ENCODE peak calls at places on chromosomes 16 and 17, in eight cellular contexts. O is brain microvascular endothelial cell, M is lower leg skin, C is left ventricle myocardium inferior, Y is upper lobe of right lung, F is spleen, K is fibroblast of lung, T is fibroblast of mammary gland. H is an unnamed sample.

GRCh38 chr16:17578921-17579876 is 108.4 kb upstream of the XYLT1 start:
- DNase-seq in T (peak), O (peak), K (peak), C (no peak), M (peak), Y (no peak), F (no peak), H (peak)

GRCh38 chr16:63982156-63982555 is 1139.7 kb downstream of the CDH11 start:
- DNase-seq in O (no peak), C (no peak), K (no peak), M (no peak), T (no peak), Y (no peak), F (no peak), H (no peak)

GRCh38 chr17:50196036-50196435 is 5.4 kb downstream of the COL1A1 start:
- DNase-seq in T (no peak), K (no peak), Y (no peak), C (no peak), F (no peak), O (no peak), M (no peak), H (peak)

GRCh38 chr17:37492167-37492566 is 2.5 kb downstream of the DUSP14 start:
- DNase-seq in M (no peak), F (no peak), Y (no peak), T (no peak), K (no peak), O (no peak), C (no peak), H (no peak)

GRCh38 chr17:62017912-62018311 is 47.2 kb downstream of the MED13 start:
- DNase-seq in M (no peak), Y (no peak), K (peak), T (peak), F (no peak), O (no peak), C (no peak), H (peak)

GRCh38 chr17:751269-752001 is 629 bp downstream of the GEMIN4 start:
- DNase-seq in Y (peak), F (no peak), C (peak), O (peak), K (peak), T (peak), M (peak), H (peak)

GRCh38 chr17:10600551-10600950 is 51.1 kb upstream of the MYH2 start:
- DNase-seq in M (no peak), Y (no peak), F (no peak), O (no peak), C (no peak), T (peak), K (peak), H (peak)

GRCh38 chr17:39573447-39574298 is 34.0 kb downstream of the NEUROD2 start:
- DNase-seq in C (peak), T (peak), O (peak), K (peak), M (peak), F (peak), Y (peak), H (peak)

GRCh38 chr16:50193594-50193993 is 40.5 kb downstream of the TENT4B start:
- DNase-seq in O (no peak), K (no peak), Y (no peak), M (no peak), C (no peak), T (no peak), F (no peak), H (no peak)

GRCh38 chr16:35171106-35171505 is 1711.7 kb downstream of the TP53TG3F start:
- DNase-seq in O (no peak), K (no peak), M (no peak), Y (no peak), C (no peak), T (no peak), F (peak), H (no peak)

GRCh38 chr17:17269926-17270773 is 10.9 kb downstream of the COPS3 start:
- DNase-seq in C (no peak), T (peak), O (no peak), Y (no peak), M (no peak), F (no peak), K (no peak), H (no peak)
- TF ChIP-seq CTCF in C (no peak), T (peak), O (peak), Y (peak), M (no peak), F (no peak), K (peak), H (peak)

DNA sequence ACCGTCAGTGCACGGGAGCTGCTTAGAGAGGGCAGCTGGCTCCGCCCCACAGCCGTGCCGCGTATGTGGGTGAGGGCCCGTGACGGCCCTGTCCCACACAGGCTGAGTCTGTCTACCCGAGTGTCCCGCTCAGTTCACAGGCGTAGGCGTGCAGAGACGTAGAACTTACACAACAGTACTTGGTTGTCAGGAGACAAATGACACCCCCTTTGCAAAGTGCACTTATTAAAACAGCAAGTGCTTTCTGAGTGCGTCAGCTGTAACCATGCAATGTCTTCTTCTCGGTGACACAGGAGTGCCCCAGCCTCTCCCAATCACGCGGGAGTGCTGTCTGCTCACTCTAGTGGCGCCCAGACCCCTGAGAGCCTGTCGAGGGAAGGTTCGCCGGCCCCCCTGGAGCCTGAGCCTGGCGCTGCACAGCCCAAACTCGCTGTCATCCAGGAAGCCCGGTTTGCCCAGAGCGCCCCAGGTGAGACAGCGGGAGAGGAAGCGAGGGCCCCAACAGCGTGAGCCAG is 64.2 kb downstream of the FOXK2 start:
- DNase-seq in M (peak), C (no peak), O (no peak), Y (peak), K (no peak), T (peak), F (no peak), H (no peak)
- H3K4me3 ChIP-seq in M (no peak), C (no peak), O (no peak), Y (no peak), K (no peak), T (no peak), F (no peak), H (no peak)

GRCh38 chr16:27789595-27790241 is 239.8 kb downstream of the KATNIP start:
- DNase-seq in K (no peak), M (no peak), C (no peak), Y (no peak), F (no peak), O (no peak), T (no peak), H (no peak)

GRCh38 chr16:27787661-27788060 is 237.7 kb downstream of the KATNIP start:
- DNase-seq in M (no peak), K (no peak), F (no peak), T (no peak), Y (no peak), C (no peak), O (no peak), H (no peak)

GRCh38 chr16:27786881-27787625 is 237.1 kb downstream of the KATNIP start:
- DNase-seq in C (no peak), Y (no peak), K (no peak), F (no peak), T (no peak), M (no peak), O (no peak), H (no peak)

GRCh38 chr16:27790546-27791403 is 240.8 kb downstream of the KATNIP start:
- DNase-seq in F (no peak), T (no peak), M (no peak), Y (no peak), C (no peak), K (no peak), O (no peak), H (no peak)

GRCh38 chr16:27789150-27789549 is 239.2 kb downstream of the KATNIP start:
- DNase-seq in M (no peak), Y (no peak), O (no peak), C (no peak), F (no peak), T (no peak), K (no peak), H (no peak)
- TF ChIP-seq CTCF in M (no peak), Y (no peak), O (no peak), C (no peak), F (no peak), T (no peak), K (no peak), H (no peak)

GRCh38 chr16:83137894-83138293 is 511.1 kb downstream of the CDH13 start:
- DNase-seq in K (no peak), Y (no peak), T (no peak), O (no peak), M (no peak), C (no peak), F (no peak), H (no peak)
- H3K4me3 ChIP-seq in K (peak), Y (peak), T (no peak), O (no peak), M (no peak), C (peak), F (no peak), H (no peak)

GRCh38 chr16:75621170-75621477 is 2.0 kb downstream of the ADAT1 start:
- DNase-seq in O (no peak), K (peak), M (no peak), F (no peak), Y (no peak), T (peak), C (no peak), H (peak)
- TF ChIP-seq CTCF in O (peak), K (peak), M (no peak), F (no peak), Y (peak), T (peak), C (peak), H (peak)

H was measured in fibroblast of the aortic adventitia.